ENCODE peak calls at places on chromosomes 1 and 21, in ten cellular contexts. One of them, this sample, is unnamed.

GRCh38 chr1:239527046-239527693 is 140.8 kb downstream of the CHRM3 start:
- DNase-seq in HuH-7: no peak
- DNase-seq in Calu3: no peak
- DNase-seq in left lung: no peak
- DNase-seq in IMR-90: no peak
- DNase-seq in SK-N-DZ: no peak
- DNase-seq in vagina: no peak
- DNase-seq in CD8-positive, alpha-beta T cell: no peak
- DNase-seq in non-pigmented ciliary epithelial cell: no peak
- DNase-seq in T-cell: no peak
- DNase-seq in this sample: no peak

GRCh38 chr1:96772972-96773371 is 51.4 kb downstream of the PTBP2 start:
- DNase-seq in HuH-7: no peak
- DNase-seq in Calu3: no peak
- DNase-seq in left lung: no peak
- DNase-seq in IMR-90: no peak
- DNase-seq in SK-N-DZ: no peak
- DNase-seq in vagina: no peak
- DNase-seq in CD8-positive, alpha-beta T cell: no peak
- DNase-seq in non-pigmented ciliary epithelial cell: no peak
- DNase-seq in T-cell: no peak
- DNase-seq in this sample: no peak

GRCh38 chr1:152067929-152068328 is 20.9 kb downstream of the TCHHL1 start:
- DNase-seq in HuH-7: no peak
- DNase-seq in Calu3: no peak
- DNase-seq in left lung: no peak
- DNase-seq in IMR-90: no peak
- DNase-seq in SK-N-DZ: no peak
- DNase-seq in vagina: no peak
- DNase-seq in CD8-positive, alpha-beta T cell: no peak
- DNase-seq in non-pigmented ciliary epithelial cell: no peak
- DNase-seq in T-cell: no peak
- DNase-seq in this sample: no peak

GRCh38 chr1:56397811-56398231 is 181.5 kb downstream of the PLPP3 start:
- DNase-seq in HuH-7: no peak
- DNase-seq in Calu3: no peak
- DNase-seq in left lung: no peak
- DNase-seq in IMR-90: peak; percentile 30
- DNase-seq in SK-N-DZ: no peak
- DNase-seq in vagina: no peak
- DNase-seq in CD8-positive, alpha-beta T cell: no peak
- DNase-seq in non-pigmented ciliary epithelial cell: no peak
- DNase-seq in T-cell: no peak
- DNase-seq in this sample: no peak

GRCh38 chr1:199619202-199619601 is 408.3 kb upstream of the NR5A2 start:
- DNase-seq in HuH-7: no peak
- DNase-seq in Calu3: no peak
- DNase-seq in left lung: no peak
- DNase-seq in IMR-90: no peak
- DNase-seq in SK-N-DZ: no peak
- DNase-seq in vagina: no peak
- DNase-seq in CD8-positive, alpha-beta T cell: no peak
- DNase-seq in non-pigmented ciliary epithelial cell: no peak
- DNase-seq in T-cell: no peak
- DNase-seq in this sample: no peak

GRCh38 chr1:75203415-75204277 is 69.5 kb downstream of the LHX8 start:
- DNase-seq in HuH-7: peak; percentile 20
- DNase-seq in Calu3: peak; percentile 6
- DNase-seq in left lung: no peak
- DNase-seq in IMR-90: peak; percentile 47
- DNase-seq in SK-N-DZ: peak; percentile 51
- DNase-seq in vagina: no peak
- DNase-seq in CD8-positive, alpha-beta T cell: no peak
- DNase-seq in non-pigmented ciliary epithelial cell: peak; percentile 15
- DNase-seq in T-cell: no peak
- DNase-seq in this sample: no peak

GRCh38 chr1:16249838-16250241 is 12.9 kb upstream of the CPLANE2 start:
- DNase-seq in HuH-7: no peak
- DNase-seq in Calu3: no peak
- DNase-seq in left lung: no peak
- DNase-seq in IMR-90: peak; percentile 76
- DNase-seq in SK-N-DZ: no peak
- DNase-seq in vagina: no peak
- DNase-seq in CD8-positive, alpha-beta T cell: no peak
- DNase-seq in non-pigmented ciliary epithelial cell: no peak
- DNase-seq in T-cell: no peak
- DNase-seq in this sample: no peak

GRCh38 chr1:63929106-63929478 is 155.3 kb downstream of the ROR1 start:
- DNase-seq in HuH-7: no peak
- DNase-seq in Calu3: no peak
- DNase-seq in left lung: no peak
- DNase-seq in IMR-90: no peak
- DNase-seq in SK-N-DZ: no peak
- DNase-seq in vagina: no peak
- DNase-seq in CD8-positive, alpha-beta T cell: no peak
- DNase-seq in non-pigmented ciliary epithelial cell: no peak
- DNase-seq in T-cell: no peak
- DNase-seq in this sample: no peak

GRCh38 chr1:175019524-175019923 is 3.7 kb downstream of the MRPS14 start:
- DNase-seq in HuH-7: no peak
- DNase-seq in Calu3: no peak
- DNase-seq in left lung: no peak
- DNase-seq in IMR-90: no peak
- DNase-seq in SK-N-DZ: no peak
- DNase-seq in vagina: no peak
- DNase-seq in CD8-positive, alpha-beta T cell: no peak
- DNase-seq in non-pigmented ciliary epithelial cell: no peak
- DNase-seq in T-cell: no peak
- DNase-seq in this sample: no peak

GRCh38 chr1:53359225-53359933 is 31.5 kb upstream of the LRP8 start:
- DNase-seq in HuH-7: no peak
- DNase-seq in Calu3: no peak
- DNase-seq in left lung: peak; percentile 14
- DNase-seq in IMR-90: no peak
- DNase-seq in SK-N-DZ: no peak
- DNase-seq in vagina: peak; percentile 58
- DNase-seq in CD8-positive, alpha-beta T cell: no peak
- DNase-seq in non-pigmented ciliary epithelial cell: no peak
- DNase-seq in T-cell: no peak
- DNase-seq in this sample: no peak

GRCh38 chr21:46621457-46622182 is 13.9 kb upstream of the PRMT2 start:
- DNase-seq in HuH-7: no peak
- DNase-seq in Calu3: peak; percentile 50
- DNase-seq in left lung: no peak
- DNase-seq in IMR-90: no peak
- DNase-seq in SK-N-DZ: no peak
- DNase-seq in vagina: no peak
- DNase-seq in CD8-positive, alpha-beta T cell: no peak
- DNase-seq in non-pigmented ciliary epithelial cell: no peak
- DNase-seq in T-cell: no peak
- DNase-seq in this sample: no peak

GRCh38 chr1:114145504-114146160 is 8.0 kb downstream of the SYT6 start:
- DNase-seq in HuH-7: no peak
- DNase-seq in Calu3: no peak
- DNase-seq in left lung: no peak
- DNase-seq in IMR-90: no peak
- DNase-seq in SK-N-DZ: no peak
- DNase-seq in vagina: no peak
- DNase-seq in CD8-positive, alpha-beta T cell: no peak
- DNase-seq in non-pigmented ciliary epithelial cell: no peak
- DNase-seq in T-cell: no peak
- DNase-seq in this sample: no peak

GRCh38 chr1:10078494-10078893 is 45.7 kb downstream of the UBE4B start:
- DNase-seq in HuH-7: no peak
- DNase-seq in Calu3: no peak
- DNase-seq in left lung: no peak
- DNase-seq in IMR-90: no peak
- DNase-seq in SK-N-DZ: no peak
- DNase-seq in vagina: no peak
- DNase-seq in CD8-positive, alpha-beta T cell: no peak
- DNase-seq in non-pigmented ciliary epithelial cell: no peak
- DNase-seq in T-cell: no peak
- DNase-seq in this sample: no peak

GRCh38 chr1:17193222-17194132 is 11.5 kb upstream of the PADI1 start:
- DNase-seq in HuH-7: no peak
- DNase-seq in Calu3: no peak
- DNase-seq in left lung: no peak
- DNase-seq in IMR-90: no peak
- DNase-seq in SK-N-DZ: no peak
- DNase-seq in vagina: peak; percentile 94
- DNase-seq in CD8-positive, alpha-beta T cell: no peak
- DNase-seq in non-pigmented ciliary epithelial cell: no peak
- DNase-seq in T-cell: no peak
- DNase-seq in this sample: no peak

GRCh38 chr1:223702735-223703667 is 9.3 kb upstream of the CAPN2 start:
- DNase-seq in HuH-7: no peak
- DNase-seq in Calu3: no peak
- DNase-seq in left lung: no peak
- DNase-seq in IMR-90: peak; percentile 80
- DNase-seq in SK-N-DZ: no peak
- DNase-seq in vagina: no peak
- DNase-seq in CD8-positive, alpha-beta T cell: no peak
- DNase-seq in non-pigmented ciliary epithelial cell: no peak
- DNase-seq in T-cell: no peak
- DNase-seq in this sample: no peak

GRCh38 chr1:203311368-203312301 is 6.3 kb downstream of the BTG2 start:
- DNase-seq in HuH-7: no peak
- DNase-seq in Calu3: no peak
- DNase-seq in left lung: no peak
- DNase-seq in IMR-90: no peak
- DNase-seq in SK-N-DZ: no peak
- DNase-seq in vagina: no peak
- DNase-seq in CD8-positive, alpha-beta T cell: no peak
- DNase-seq in non-pigmented ciliary epithelial cell: no peak
- DNase-seq in T-cell: no peak
- DNase-seq in this sample: no peak